ENCODE peak calls at places on chromosomes 5 and 9, in four cellular contexts. One of them, this sample, is unnamed. For H3K4me1, the result is how much of the 10 kb centered on the place peaks cover.

GRCh38 chr9:33942471-33943083 is 106.1 kb downstream of the UBAP2 start:
- DNase-seq in IMR-90: peak
- DNase-seq in tibial artery: no peak
- DNase-seq in lung: no peak
- DNase-seq in this sample: no peak

GRCh38 chr5:138438003-138438723 is 694 bp upstream of the REEP2 start:
- DNase-seq in IMR-90: no peak
- DNase-seq in tibial artery: peak
- DNase-seq in lung: no peak
- DNase-seq in this sample: no peak

GRCh38 chr5:98365126-98365525 is 408.3 kb upstream of the RGMB start:
- DNase-seq in IMR-90: no peak
- DNase-seq in tibial artery: no peak
- DNase-seq in lung: no peak
- DNase-seq in this sample: no peak

GRCh38 chr9:95286151-95286550 is 31.4 kb downstream of the FANCC start:
- DNase-seq in IMR-90: peak
- DNase-seq in tibial artery: no peak
- DNase-seq in lung: no peak
- DNase-seq in this sample: no peak

GRCh38 chr9:111731916-111732315 is 62.8 kb downstream of the SHOC1 start:
- DNase-seq in IMR-90: peak
- DNase-seq in tibial artery: no peak
- DNase-seq in lung: no peak
- DNase-seq in this sample: no peak

GRCh38 chr5:65359981-65360380 is 121.7 kb downstream of the ADAMTS6 start:
- DNase-seq in IMR-90: peak
- DNase-seq in tibial artery: no peak
- DNase-seq in lung: no peak
- DNase-seq in this sample: no peak

GRCh38 chr5:173629628-173630027 is 13.2 kb upstream of the BOD1 start:
- DNase-seq in IMR-90: no peak
- DNase-seq in tibial artery: no peak
- DNase-seq in lung: no peak
- DNase-seq in this sample: no peak

GRCh38 chr9:6681957-6682501 is 36.5 kb upstream of the GLDC start:
- DNase-seq in IMR-90: no peak
- DNase-seq in tibial artery: no peak
- DNase-seq in lung: no peak
- DNase-seq in this sample: no peak

GRCh38 chr9:134391319-134392231 is 65.3 kb downstream of the RXRA start:
- DNase-seq in IMR-90: no peak
- DNase-seq in tibial artery: no peak
- DNase-seq in lung: no peak
- DNase-seq in this sample: no peak

GRCh38 chr5:108102463-108102862 is 279.4 kb downstream of the FBXL17 start:
- DNase-seq in IMR-90: no peak
- DNase-seq in tibial artery: no peak
- DNase-seq in lung: no peak
- DNase-seq in this sample: no peak

GRCh38 chr9:16106211-16106610 is 553.4 kb downstream of the CCDC171 start:
- DNase-seq in IMR-90: no peak
- DNase-seq in tibial artery: no peak
- DNase-seq in lung: no peak
- DNase-seq in this sample: no peak

GRCh38 chr9:76403352-76403751 is 9.1 kb upstream of the RFK start:
- DNase-seq in IMR-90: peak
- DNase-seq in tibial artery: no peak
- DNase-seq in lung: no peak
- DNase-seq in this sample: peak

GRCh38 chr5:120464627-120465280 is 654 bp downstream of the PRR16 start:
- DNase-seq in IMR-90: peak
- DNase-seq in tibial artery: peak
- DNase-seq in lung: peak
- DNase-seq in this sample: peak

GRCh38 chr9:123375725-123376132 is 19.7 kb downstream of the CRB2 start:
- DNase-seq in IMR-90: no peak
- DNase-seq in tibial artery: no peak
- DNase-seq in lung: no peak
- DNase-seq in this sample: no peak

GRCh38 chr5:139376364-139376763 is 6.7 kb downstream of the SLC23A1 start:
- DNase-seq in IMR-90: no peak
- DNase-seq in tibial artery: no peak
- DNase-seq in lung: no peak
- DNase-seq in this sample: no peak

GRCh38 chr9:38329980-38330379 is 62.5 kb upstream of the ALDH1B1 start:
- DNase-seq in IMR-90: no peak
- DNase-seq in tibial artery: no peak
- DNase-seq in lung: no peak
- DNase-seq in this sample: no peak

GRCh38 chr5:132695956-132696355 is 22.2 kb downstream of the IL4 start:
- DNase-seq in IMR-90: no peak
- DNase-seq in tibial artery: no peak
- DNase-seq in lung: no peak
- DNase-seq in this sample: no peak

GRCh38 chr5:4058899-4059298 is 463.3 kb downstream of the IRX1 start:
- DNase-seq in IMR-90: no peak
- DNase-seq in tibial artery: no peak
- DNase-seq in lung: no peak
- DNase-seq in this sample: no peak

GRCh38 chr5:83149671-83150070 is 72.3 kb downstream of the XRCC4 start:
- DNase-seq in IMR-90: peak
- DNase-seq in tibial artery: no peak
- DNase-seq in lung: no peak
- DNase-seq in this sample: peak

GRCh38 chr9:104993291-104993963 is 65.5 kb upstream of the ABCA1 start:
- DNase-seq in IMR-90: peak
- DNase-seq in tibial artery: peak
- DNase-seq in lung: peak
- DNase-seq in this sample: peak

DNA sequence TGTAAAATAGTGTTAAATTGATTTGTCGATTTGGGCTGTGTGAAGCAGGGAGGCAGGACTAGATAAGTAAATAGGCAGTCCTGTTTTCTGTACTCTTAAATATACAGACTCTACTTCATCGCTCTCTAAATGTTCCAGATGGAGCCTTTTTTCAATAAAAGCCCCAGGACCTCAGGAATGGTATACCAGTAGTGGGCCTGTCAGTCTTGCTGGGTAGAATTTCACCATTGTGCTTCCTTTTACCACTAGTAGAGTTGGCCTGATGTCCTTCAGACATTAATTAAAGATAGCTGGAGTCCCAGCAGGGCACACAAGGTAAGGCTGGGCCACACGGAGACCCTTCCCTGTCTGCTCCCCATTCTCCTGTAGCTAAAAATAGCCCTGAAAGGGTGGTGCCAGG is 6.0 kb downstream of the SNX18 start:
- DNase-seq in IMR-90: no peak
- DNase-seq in tibial artery: no peak
- DNase-seq in lung: no peak
- DNase-seq in this sample: no peak
- H3K4me1 ChIP-seq in IMR-90: under half
- H3K4me1 ChIP-seq in tibial artery: half or more
- H3K4me1 ChIP-seq in lung: under half
- H3K4me1 ChIP-seq in this sample: under half

DNA sequence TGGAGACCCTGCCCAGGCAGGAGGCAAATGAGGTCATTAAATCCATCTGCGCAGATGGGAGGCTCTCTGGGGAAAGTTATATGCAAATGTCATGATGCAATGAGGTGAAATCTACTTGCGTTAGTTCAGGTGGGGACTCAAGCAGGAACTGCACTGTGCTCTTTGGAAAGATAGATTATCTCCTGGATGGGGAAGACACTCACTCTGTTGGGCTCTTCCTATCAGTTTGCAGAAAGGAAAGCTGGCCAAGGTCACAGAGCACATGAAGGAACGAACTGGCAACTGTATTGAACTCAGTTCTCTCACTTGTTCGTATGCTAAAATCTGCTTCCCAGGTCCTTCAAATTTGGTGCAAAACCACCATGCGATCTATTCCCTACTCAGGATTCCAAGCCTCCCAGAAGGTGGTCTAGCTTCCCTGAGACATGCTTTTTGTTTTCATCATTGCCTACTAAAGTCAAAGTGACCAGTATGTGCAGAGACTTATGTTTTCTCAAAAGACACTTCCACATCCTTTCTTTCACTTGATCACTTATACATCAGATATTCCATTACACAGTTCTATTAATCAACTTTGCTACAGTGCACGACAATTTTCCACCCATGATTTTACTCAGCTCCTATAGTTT is 241.9 kb downstream of the PAPPA start:
- DNase-seq in IMR-90: no peak
- DNase-seq in tibial artery: no peak
- DNase-seq in lung: no peak
- DNase-seq in this sample: no peak
- H3K27ac ChIP-seq in IMR-90: no peak
- H3K27ac ChIP-seq in tibial artery: no peak
- H3K27ac ChIP-seq in lung: no peak
- H3K27ac ChIP-seq in this sample: no peak

GRCh38 chr5:31291323-31291854 is 97.9 kb downstream of the CDH6 start:
- DNase-seq in IMR-90: no peak
- DNase-seq in tibial artery: no peak
- DNase-seq in lung: no peak
- DNase-seq in this sample: no peak
- H3K4me1 ChIP-seq in IMR-90: under half
- H3K4me1 ChIP-seq in tibial artery: under half
- H3K4me1 ChIP-seq in lung: under half
- H3K4me1 ChIP-seq in this sample: under half

GRCh38 chr5:123440456-123440855 is 17.3 kb upstream of the CEP120 start:
- DNase-seq in IMR-90: peak
- DNase-seq in tibial artery: no peak
- DNase-seq in lung: no peak
- DNase-seq in this sample: no peak

GRCh38 chr5:123438244-123438643 is 15.0 kb upstream of the CEP120 start:
- DNase-seq in IMR-90: no peak
- DNase-seq in tibial artery: no peak
- DNase-seq in lung: no peak
- DNase-seq in this sample: no peak

GRCh38 chr5:123439616-123440153 is 16.5 kb upstream of the CEP120 start:
- DNase-seq in IMR-90: no peak
- DNase-seq in tibial artery: no peak
- DNase-seq in lung: no peak
- DNase-seq in this sample: no peak

GRCh38 chr5:123441408-123441807 is 18.2 kb upstream of the CEP120 start:
- DNase-seq in IMR-90: no peak
- DNase-seq in tibial artery: no peak
- DNase-seq in lung: no peak
- DNase-seq in this sample: no peak

DNA sequence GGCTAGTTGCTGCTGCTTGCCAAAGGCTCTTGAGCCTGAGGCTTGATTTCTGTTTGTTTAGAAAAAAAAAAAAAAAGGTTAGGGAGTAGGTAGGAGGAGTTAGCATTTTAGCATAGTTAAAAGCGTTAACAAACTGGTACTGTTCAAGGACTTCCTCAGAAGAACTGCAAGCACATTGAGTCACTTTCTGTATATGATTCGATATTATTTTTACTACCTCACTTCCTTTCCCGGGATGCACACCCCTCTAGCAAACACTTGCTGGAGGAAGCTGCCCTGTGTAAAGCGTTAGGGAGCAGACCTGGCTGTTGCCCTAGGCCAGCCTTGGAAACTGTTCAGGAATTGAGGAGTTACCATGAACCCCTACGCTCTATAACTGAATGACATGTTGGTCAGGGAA is 15.7 kb upstream of the CEP120 start:
- DNase-seq in IMR-90: peak
- DNase-seq in tibial artery: no peak
- DNase-seq in lung: no peak
- DNase-seq in this sample: no peak
- H3K27ac ChIP-seq in IMR-90: no peak
- H3K27ac ChIP-seq in tibial artery: no peak
- H3K27ac ChIP-seq in lung: peak
- H3K27ac ChIP-seq in this sample: no peak

DNA sequence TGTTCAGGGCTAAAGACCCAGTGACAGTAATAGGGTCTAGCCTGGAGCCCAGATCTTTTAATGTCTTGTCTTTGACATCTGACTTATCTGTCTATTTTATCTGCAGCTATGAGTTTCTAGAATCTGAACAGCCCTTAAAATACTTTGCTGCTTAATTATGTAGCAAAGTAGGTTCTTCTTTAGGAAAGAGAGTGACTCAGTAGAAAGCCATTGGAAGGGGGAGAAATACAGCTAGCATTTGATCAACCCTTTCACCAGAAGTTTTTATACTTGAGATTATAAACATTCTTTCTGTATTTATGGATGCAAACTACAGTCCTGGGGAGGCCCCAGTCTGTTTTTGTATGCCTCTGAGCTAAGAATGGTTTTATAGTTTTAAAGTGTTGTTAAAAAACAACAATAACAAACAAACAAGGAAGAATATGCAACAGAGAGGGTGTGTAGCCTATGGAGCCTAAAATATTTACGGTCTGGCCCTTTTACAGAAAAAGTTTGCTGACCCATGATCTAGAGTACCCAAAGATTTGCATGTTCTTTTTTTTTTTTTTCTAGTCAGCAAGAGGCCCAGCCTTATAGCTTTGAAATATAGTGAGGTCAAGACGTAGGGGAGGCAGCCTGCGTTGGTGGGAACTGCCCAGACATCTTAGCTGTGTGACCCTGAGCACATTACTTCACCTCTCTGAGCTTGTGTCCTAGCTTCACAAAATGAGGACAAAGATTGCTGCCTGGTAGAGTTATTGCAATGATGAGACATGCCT is 9.7 kb downstream of the GSN start:
- DNase-seq in IMR-90: peak
- DNase-seq in tibial artery: no peak
- DNase-seq in lung: no peak
- DNase-seq in this sample: no peak
- H3K4me1 ChIP-seq in IMR-90: under half
- H3K4me1 ChIP-seq in tibial artery: half or more
- H3K4me1 ChIP-seq in lung: under half
- H3K4me1 ChIP-seq in this sample: half or more

GRCh38 chr9:81492710-81493447 is 196.5 kb downstream of the TLE1 start:
- DNase-seq in IMR-90: peak
- DNase-seq in tibial artery: no peak
- DNase-seq in lung: no peak
- DNase-seq in this sample: peak
- H3K27ac ChIP-seq in IMR-90: no peak
- H3K27ac ChIP-seq in tibial artery: no peak
- H3K27ac ChIP-seq in lung: no peak
- H3K27ac ChIP-seq in this sample: peak

This sample was measured in SJSA1.